ENCODE peak calls at places on chromosomes 5 and 9, in ten cellular contexts. Q, G, O, F, K, C, I, V, X and H are unnamed samples.

GRCh38 chr9:12708562-12709298 is 15.5 kb downstream of the TYRP1 start:
- DNase-seq in I (no peak), Q (no peak), V (no peak), K (no peak), G (no peak), F (no peak), C (no peak), O (no peak), X (peak; percentile 33), H (no peak)

GRCh38 chr9:135500071-135500524 is 384 bp upstream of the MRPS2 start:
- DNase-seq in K (no peak), V (no peak), X (no peak), F (no peak), I (no peak), C (no peak), Q (no peak), O (no peak), G (no peak), H (no peak)

GRCh38 chr9:137030528-137030927 is 1.4 kb downstream of the FUT7 start:
- DNase-seq in I (no peak), G (no peak), Q (peak; percentile 39), C (no peak), F (no peak), V (peak; percentile 95), X (no peak), K (no peak), O (no peak), H (no peak)

GRCh38 chr9:84670801-84671153 is 1.2 kb downstream of the NTRK2 start:
- DNase-seq in Q (no peak), K (no peak), X (no peak), V (no peak), O (no peak), F (no peak), G (no peak), I (no peak), C (no peak), H (no peak)

GRCh38 chr5:103223031-103223955 is 35.3 kb upstream of the MACIR start:
- DNase-seq in O (no peak), F (no peak), V (no peak), Q (no peak), X (no peak), G (no peak), I (no peak), K (no peak), C (no peak), H (no peak)

GRCh38 chr5:143051244-143052058 is 281.3 kb downstream of the ARHGAP26 start:
- DNase-seq in C (peak; percentile 27), X (no peak), F (peak; percentile 44), V (no peak), I (no peak), G (no peak), K (peak; percentile 45), Q (no peak), O (no peak), H (no peak)

GRCh38 chr5:55533806-55534435 is 843 bp downstream of the PLPP1 start:
- DNase-seq in C (no peak), I (no peak), X (peak; percentile 45), Q (peak; percentile 53), V (no peak), O (no peak), K (no peak), F (no peak), G (peak; percentile 53), H (no peak)

GRCh38 chr9:119114681-119115080 is 254.6 kb downstream of the BRINP1 start:
- DNase-seq in G (no peak), X (no peak), I (no peak), V (no peak), K (no peak), O (no peak), Q (no peak), C (no peak), F (no peak), H (no peak)

GRCh38 chr5:96758621-96759020 is 49.1 kb downstream of the ERAP1 start:
- DNase-seq in F (no peak), O (no peak), C (no peak), I (no peak), K (no peak), Q (no peak), X (no peak), V (no peak), G (no peak), H (no peak)

GRCh38 chr5:6822556-6823343 is 109.5 kb downstream of the TENT4A start:
- DNase-seq in K (no peak), Q (no peak), V (no peak), I (no peak), X (no peak), C (no peak), O (no peak), F (no peak), G (no peak), H (no peak)

DNA sequence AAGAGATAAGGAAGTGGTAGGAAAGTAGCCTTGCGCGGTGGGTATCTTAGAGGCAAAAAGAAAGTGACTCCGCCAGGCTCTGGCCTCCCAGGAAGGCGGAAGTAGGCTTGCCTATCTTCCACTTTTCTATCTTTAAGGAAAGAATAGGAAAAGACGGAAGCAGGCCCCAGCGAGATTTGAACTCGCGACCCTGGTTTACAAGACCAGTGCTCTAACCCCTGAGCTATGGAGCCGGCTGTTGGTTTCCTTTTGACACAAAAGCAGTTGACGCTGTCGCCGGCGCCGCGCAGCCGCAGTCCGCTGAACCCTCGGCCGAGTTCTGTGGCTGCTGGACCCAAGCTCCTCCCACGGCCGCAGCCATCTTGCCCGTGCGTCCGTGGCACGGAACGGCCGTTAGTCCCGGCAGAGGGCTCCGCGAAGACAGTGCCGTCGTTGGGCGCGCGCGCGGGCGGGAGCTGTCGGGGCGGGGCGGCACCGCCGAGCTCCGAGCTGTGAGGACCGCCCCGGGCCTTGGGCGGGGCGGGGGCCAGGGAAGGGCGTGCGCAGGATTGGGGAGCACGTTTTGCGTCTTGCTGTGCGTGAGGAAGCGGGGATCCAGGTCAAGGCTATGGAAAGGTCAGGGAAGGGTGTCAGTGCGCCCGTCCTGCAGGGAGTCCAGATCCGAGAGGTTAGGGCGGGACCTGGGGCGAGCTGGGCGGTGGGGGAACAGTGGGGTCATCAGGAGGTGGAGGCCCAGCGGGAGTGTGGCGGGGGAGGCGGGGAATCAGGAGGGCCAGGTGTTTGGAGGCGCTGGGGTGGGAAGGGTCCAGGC is 13.3 kb downstream of the TRIM7 start:
- DNase-seq in O (peak; percentile 89), K (peak; percentile 94), Q (peak; percentile 97), I (peak; percentile 95), V (peak; percentile 98), C (peak; percentile 98), X (peak; percentile 96), G (peak; percentile 97), F (peak; percentile 97), H (peak; percentile 98)
- TF ChIP-seq POLR2A in O (peak; percentile 73), K (no peak), Q (no peak), I (no peak), V (peak; percentile 64), C (peak; percentile 41), X (peak; percentile 71), G (peak; percentile 60), F (peak; percentile 66), H (no peak)

GRCh38 chr5:177269232-177269895 is 34.2 kb downstream of the RAB24 start:
- DNase-seq in I (no peak), K (no peak), C (no peak), V (no peak), Q (no peak), F (peak; percentile 83), G (no peak), X (no peak), O (no peak), H (no peak)
- TF ChIP-seq POLR2A in I (no peak), K (no peak), C (no peak), V (no peak), Q (no peak), F (no peak), G (no peak), X (no peak), O (no peak), H (no peak)

GRCh38 chr5:151772029-151772867 is 494 bp downstream of the G3BP1 start:
- DNase-seq in G (peak; percentile 56), Q (peak; percentile 41), O (peak; percentile 25), K (peak; percentile 37), C (peak; percentile 36), V (no peak), I (peak; percentile 46), X (peak; percentile 26), F (peak; percentile 36), H (peak; percentile 82)
- TF ChIP-seq POLR2A in G (no peak), Q (no peak), O (peak; percentile 3), K (no peak), C (no peak), V (no peak), I (no peak), X (no peak), F (no peak), H (no peak)

GRCh38 chr5:52786937-52787599 is 648 bp upstream of the ITGA1 start:
- DNase-seq in K (no peak), F (peak; percentile 65), G (peak; percentile 64), I (no peak), C (peak; percentile 27), X (peak; percentile 37), Q (peak; percentile 59), V (no peak), O (no peak), H (no peak)

GRCh38 chr5:52789378-52789777 is 1.7 kb downstream of the ITGA1 start:
- DNase-seq in O (no peak), F (no peak), I (no peak), Q (no peak), K (no peak), G (no peak), X (no peak), V (no peak), C (no peak), H (no peak)

GRCh38 chr5:52786391-52786790 is 1.3 kb upstream of the ITGA1 start:
- DNase-seq in C (no peak), F (no peak), K (no peak), G (no peak), O (no peak), V (no peak), X (no peak), I (no peak), Q (no peak), H (no peak)

GRCh38 chr5:52788505-52788821 is 747 bp downstream of the ITGA1 start:
- DNase-seq in C (no peak), X (no peak), Q (no peak), O (no peak), K (no peak), V (no peak), G (no peak), I (no peak), F (no peak), H (no peak)

DNA sequence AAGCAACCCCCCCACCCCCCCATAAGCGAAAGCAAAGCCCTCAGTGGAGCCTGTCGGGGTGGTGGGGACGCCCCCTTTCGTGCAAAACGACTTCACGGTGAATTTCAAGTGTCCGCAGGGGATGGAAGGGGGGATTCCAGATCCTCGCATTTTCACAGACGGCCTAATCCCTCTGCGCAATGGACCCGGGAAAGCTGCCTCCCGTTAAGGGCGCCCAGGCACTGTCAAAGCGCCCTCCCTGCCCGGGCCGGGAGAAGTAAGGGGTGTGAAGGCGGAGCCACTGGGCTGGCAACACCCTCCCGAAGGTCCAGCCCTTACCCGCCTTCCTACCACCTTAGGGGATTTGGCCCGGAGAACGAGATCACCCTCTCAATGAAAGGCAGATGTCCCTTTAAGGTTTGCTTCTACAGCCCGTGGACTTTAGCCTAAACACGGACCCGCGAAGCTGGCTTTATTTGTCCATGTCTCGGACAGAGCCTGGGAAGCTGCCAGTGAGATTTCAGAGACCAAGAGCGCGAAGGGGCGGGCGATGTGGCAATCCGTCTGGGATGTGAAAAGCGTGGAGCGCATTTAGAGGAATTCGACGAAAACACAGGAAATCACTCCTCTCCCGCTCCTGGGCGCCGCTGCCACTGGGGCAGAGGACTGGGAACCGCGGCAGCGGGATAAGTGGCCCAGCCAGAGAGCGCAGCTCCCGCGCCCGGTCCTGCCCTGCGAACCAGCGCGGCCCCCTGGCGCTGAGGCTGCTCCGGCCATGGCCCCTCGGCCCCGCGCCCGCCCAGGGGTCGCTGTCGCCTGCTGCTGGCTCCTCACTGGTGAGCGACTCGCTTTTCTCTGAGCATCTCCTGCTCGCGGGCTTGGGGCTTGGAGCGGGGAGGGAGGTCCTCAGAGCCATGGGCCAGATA is at the start of the genes ITGA1 and PELO:
- DNase-seq in V (peak; percentile 89), I (peak; percentile 62), Q (peak; percentile 65), G (peak; percentile 78), X (peak; percentile 72), F (peak; percentile 78), K (peak; percentile 78), O (peak; percentile 18), C (peak; percentile 84), H (peak; percentile 87)
- TF ChIP-seq POLR2A in V (no peak), I (no peak), Q (no peak), G (peak; percentile 72), X (no peak), F (peak; percentile 48), K (no peak), O (no peak), C (peak; percentile 60), H (no peak)